ENCODE peak calls at places on chromosomes 13 and 19, in six cellular contexts. Y is colonic mucosa, E is adrenal gland, S is cardiac muscle cell, F is body of pancreas, X is PC-3. U is an unnamed sample. For H3K4me1, the result is how much of the 10 kb centered on the place peaks cover.

GRCh38 chr13:33185853-33186252 is 99.7 kb downstream of the STARD13 start:
- DNase-seq in E (no peak), X (no peak), F (no peak), Y (no peak), S (no peak), U (no peak)

GRCh38 chr19:6464070-6464873 is at the start of gene CRB3:
- DNase-seq in S (no peak), Y (peak), E (no peak), F (peak), X (peak), U (peak)

GRCh38 chr19:56838930-56839664 is 1.4 kb downstream of the PEG3 start:
- DNase-seq in Y (peak), S (no peak), E (peak), F (peak), X (peak), U (peak)

GRCh38 chr19:10503002-10503789 is at the start of gene KEAP1:
- DNase-seq in S (no peak), Y (peak), X (peak), F (peak), E (no peak), U (peak)

GRCh38 chr13:44746690-44747089 is 170.6 kb upstream of the TSC22D1 start:
- DNase-seq in F (no peak), X (no peak), S (no peak), Y (no peak), E (no peak), U (no peak)

GRCh38 chr13:103210348-103210747 is 144.1 kb upstream of the SLC10A2 start:
- DNase-seq in X (no peak), Y (no peak), F (no peak), E (no peak), S (no peak), U (no peak)

GRCh38 chr13:70568571-70568970 is 460.3 kb upstream of the KLHL1 start:
- DNase-seq in X (peak), S (peak), E (no peak), F (peak), Y (peak), U (peak)

GRCh38 chr13:50650936-50651638 is 192.4 kb downstream of the DLEU7 start:
- DNase-seq in X (no peak), F (no peak), Y (no peak), E (no peak), S (no peak), U (no peak)

GRCh38 chr13:45162194-45162593 is 38.7 kb downstream of the KCTD4 start:
- DNase-seq in E (no peak), S (no peak), Y (no peak), F (no peak), X (peak), U (no peak)

GRCh38 chr13:37418490-37418889 is 180.1 kb downstream of the POSTN start:
- DNase-seq in X (no peak), E (no peak), Y (no peak), S (no peak), F (no peak), U (no peak)

GRCh38 chr13:45492538-45492937 is 27.8 kb downstream of the COG3 start:
- DNase-seq in S (no peak), F (no peak), Y (no peak), X (no peak), E (no peak), U (no peak)

GRCh38 chr13:34545461-34545860 is 396.6 kb upstream of the NBEA start:
- DNase-seq in Y (no peak), S (no peak), E (no peak), X (no peak), F (no peak), U (no peak)

DNA sequence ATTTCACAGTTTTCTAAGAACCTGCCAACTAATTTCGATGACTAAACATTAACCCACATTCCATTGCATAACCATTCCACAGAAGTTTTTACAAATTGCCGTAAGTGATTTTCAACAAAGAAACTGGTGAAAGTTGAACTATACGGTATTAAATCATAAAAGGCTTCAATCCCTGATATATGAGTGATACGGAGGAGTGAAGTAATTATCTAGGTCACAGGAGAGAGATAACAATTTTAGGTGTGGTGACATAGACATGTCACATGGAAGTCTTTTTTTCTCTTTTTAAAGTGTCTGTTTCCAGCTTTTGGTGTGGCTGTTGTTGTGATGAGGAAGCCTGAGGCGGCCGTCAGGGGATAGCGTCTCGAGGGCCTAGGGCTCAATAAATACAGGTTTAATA is 29.4 kb downstream of the TBC1D4 start:
- DNase-seq in X (no peak), Y (no peak), F (no peak), S (no peak), E (no peak), U (no peak)
- H3K4me3 ChIP-seq in X (no peak), Y (no peak), F (no peak), S (no peak), E (no peak), U (no peak)

DNA sequence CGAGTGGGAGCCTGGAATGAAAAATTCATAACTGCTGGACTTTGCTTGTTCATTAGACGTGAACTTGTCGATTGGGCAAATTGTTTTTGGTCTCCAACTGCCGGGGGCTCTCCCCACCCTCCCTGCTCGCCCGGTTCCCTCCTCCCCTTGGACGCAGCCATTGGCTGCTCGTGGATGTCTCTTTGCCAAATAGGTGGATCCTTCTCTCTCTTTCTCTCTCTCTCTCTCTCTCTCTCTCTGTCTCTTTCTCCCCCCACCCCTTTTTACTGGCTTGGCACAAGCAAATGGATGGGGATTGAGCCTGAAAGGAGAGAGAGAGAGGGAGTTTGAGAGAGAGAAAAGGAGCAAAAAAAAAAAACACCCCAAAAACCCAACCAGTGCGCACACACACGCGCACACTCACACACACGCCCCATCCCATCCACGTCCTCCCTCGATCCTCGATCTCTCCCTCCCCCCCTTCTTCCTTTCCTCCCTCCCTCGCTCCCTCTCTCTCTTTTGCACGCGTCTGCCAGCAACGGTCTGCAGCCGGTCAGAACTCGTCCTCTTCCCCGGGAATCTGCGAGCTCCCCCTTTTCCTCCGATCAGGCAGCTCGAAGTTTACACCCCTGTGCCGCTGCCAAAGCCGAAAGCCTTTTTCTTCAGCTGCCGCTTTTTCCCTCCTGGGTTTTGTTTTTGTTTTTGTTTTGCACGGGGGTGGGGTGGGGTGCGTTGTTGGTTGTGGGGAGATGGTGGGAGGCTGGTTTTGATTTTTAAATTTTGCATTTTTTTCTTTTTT is 27.8 kb downstream of the NFIX start:
- DNase-seq in F (peak), S (no peak), X (peak), E (peak), Y (peak), U (peak)
- H3K4me1 ChIP-seq in F (half or more), S (under half), X (half or more), E (under half), Y (under half), U (under half)

DNA sequence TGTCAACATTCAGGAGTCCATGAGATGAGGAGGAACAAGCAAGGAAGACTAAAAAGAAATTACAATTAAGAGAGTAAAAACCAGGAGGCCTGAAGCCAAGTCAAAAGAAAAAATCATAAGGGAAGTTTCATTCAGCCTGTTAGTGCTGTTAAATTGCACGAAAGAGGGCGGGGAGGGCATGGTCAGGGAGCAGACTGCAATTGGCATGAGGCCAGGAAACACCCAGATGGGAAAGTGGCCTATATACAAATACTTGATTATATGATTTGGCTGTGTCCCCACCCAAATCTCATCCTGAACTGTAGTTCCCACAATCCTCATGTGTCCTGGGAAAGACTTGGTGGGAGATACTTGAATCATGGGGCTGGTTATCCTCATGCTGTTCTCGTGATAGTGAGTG is 43.9 kb downstream of the TNFSF13B start:
- DNase-seq in F (no peak), Y (peak), S (no peak), X (no peak), E (no peak), U (no peak)
- TF ChIP-seq CTCF in F (no peak), Y (no peak), S (no peak), X (no peak), E (no peak), U (no peak)

GRCh38 chr13:99958402-99959126 is 13.0 kb downstream of the ZIC5 start:
- DNase-seq in Y (no peak), S (peak), E (no peak), X (no peak), F (no peak), U (no peak)

GRCh38 chr13:99955747-99956472 is 15.7 kb downstream of the ZIC5 start:
- DNase-seq in F (no peak), X (no peak), Y (no peak), E (no peak), S (peak), U (no peak)

GRCh38 chr13:99955107-99955746 is 16.3 kb downstream of the ZIC5 start:
- DNase-seq in Y (no peak), X (no peak), E (no peak), S (no peak), F (no peak), U (no peak)

GRCh38 chr13:99959127-99959529 is 12.4 kb downstream of the ZIC5 start:
- DNase-seq in E (no peak), Y (no peak), X (no peak), F (no peak), S (no peak), U (no peak)

GRCh38 chr13:99956473-99957349 is 14.9 kb downstream of the ZIC5 start:
- DNase-seq in S (peak), F (no peak), E (no peak), Y (no peak), X (no peak), U (no peak)
- H3K4me3 ChIP-seq in S (peak), F (no peak), E (no peak), Y (no peak), X (no peak), U (no peak)

GRCh38 chr19:47723573-47723923 is 10.3 kb downstream of the EHD2 start:
- DNase-seq in X (peak), Y (no peak), E (peak), S (no peak), F (peak), U (no peak)

GRCh38 chr19:47729799-47730520 is 15.4 kb upstream of the NOP53 start:
- DNase-seq in X (peak), F (peak), Y (peak), E (peak), S (peak), U (peak)

GRCh38 chr19:47726467-47726866 is 13.2 kb downstream of the EHD2 start:
- DNase-seq in X (no peak), S (no peak), E (no peak), Y (no peak), F (no peak), U (no peak)

GRCh38 chr19:47729468-47729798 is 15.9 kb upstream of the NOP53 start:
- DNase-seq in S (no peak), Y (peak), F (peak), E (no peak), X (peak), U (peak)

GRCh38 chr19:47725759-47726401 is 12.7 kb downstream of the EHD2 start:
- DNase-seq in X (no peak), Y (no peak), S (no peak), F (no peak), E (no peak), U (no peak)
- H3K4me1 ChIP-seq in X (under half), Y (under half), S (under half), F (under half), E (under half), U (under half)

GRCh38 chr19:58400916-58401824 is 5.7 kb downstream of the RNF225 start:
- DNase-seq in S (peak), X (peak), F (peak), E (peak), Y (peak), U (peak)
- TF ChIP-seq CTCF in S (peak), X (peak), F (no peak), E (no peak), Y (no peak), U (no peak)

U was measured in mucosa of descending colon.